ENCODE peak calls at places on chromosomes 6 and 20, in five cellular contexts. H, S, L, R and J are unnamed samples.

GRCh38 chr20:57582432-57583288 is 21.8 kb downstream of the PCK1 start:
- DNase-seq in R (peak), S (peak), L (peak), H (no peak), J (peak)

GRCh38 chr6:96899019-96899418 is 1.3 kb upstream of the NDUFAF4 start:
- DNase-seq in S (no peak), R (peak), L (peak), H (peak), J (no peak)

GRCh38 chr6:139706949-139707348 is 332.5 kb upstream of the CITED2 start:
- DNase-seq in R (no peak), S (no peak), L (no peak), H (no peak), J (no peak)

GRCh38 chr6:118198746-118199145 is 291.7 kb downstream of the SLC35F1 start:
- DNase-seq in R (no peak), L (no peak), H (no peak), S (no peak), J (no peak)

GRCh38 chr6:170102582-170103481 is 188.0 kb downstream of the DLL1 start:
- DNase-seq in H (no peak), R (no peak), S (no peak), L (no peak), J (peak)

GRCh38 chr20:58017237-58017969 is 211.1 kb downstream of the ANKRD60 start:
- DNase-seq in L (no peak), S (peak), H (peak), R (no peak), J (peak)

GRCh38 chr6:54802775-54803631 is 43.6 kb upstream of the FAM83B start:
- DNase-seq in S (no peak), R (peak), L (no peak), H (no peak), J (no peak)

GRCh38 chr20:219290-220115 is 7.6 kb upstream of the DEFB129 start:
- DNase-seq in H (peak), L (peak), S (no peak), R (peak), J (no peak)

GRCh38 chr20:658202-658601 is 5.2 kb upstream of the SRXN1 start:
- DNase-seq in L (no peak), R (no peak), S (no peak), H (no peak), J (no peak)

GRCh38 chr20:1711826-1712601 is 54.4 kb upstream of the SIRPG start:
- DNase-seq in R (no peak), S (no peak), H (no peak), L (no peak), J (no peak)

GRCh38 chr6:133568970-133569889 is 319.7 kb upstream of the TCF21 start:
- DNase-seq in H (peak), L (peak), S (no peak), R (peak), J (no peak)

GRCh38 chr6:43766964-43767461 is 3.0 kb upstream of the VEGFA start:
- DNase-seq in R (no peak), L (no peak), S (peak), H (no peak), J (no peak)

GRCh38 chr6:161890959-161891358 is 617.1 kb upstream of the AGPAT4 start:
- DNase-seq in R (no peak), H (no peak), S (no peak), L (no peak), J (no peak)
- H3K4me3 ChIP-seq in R (no peak), H (no peak), S (no peak), L (no peak), J (no peak)

DNA sequence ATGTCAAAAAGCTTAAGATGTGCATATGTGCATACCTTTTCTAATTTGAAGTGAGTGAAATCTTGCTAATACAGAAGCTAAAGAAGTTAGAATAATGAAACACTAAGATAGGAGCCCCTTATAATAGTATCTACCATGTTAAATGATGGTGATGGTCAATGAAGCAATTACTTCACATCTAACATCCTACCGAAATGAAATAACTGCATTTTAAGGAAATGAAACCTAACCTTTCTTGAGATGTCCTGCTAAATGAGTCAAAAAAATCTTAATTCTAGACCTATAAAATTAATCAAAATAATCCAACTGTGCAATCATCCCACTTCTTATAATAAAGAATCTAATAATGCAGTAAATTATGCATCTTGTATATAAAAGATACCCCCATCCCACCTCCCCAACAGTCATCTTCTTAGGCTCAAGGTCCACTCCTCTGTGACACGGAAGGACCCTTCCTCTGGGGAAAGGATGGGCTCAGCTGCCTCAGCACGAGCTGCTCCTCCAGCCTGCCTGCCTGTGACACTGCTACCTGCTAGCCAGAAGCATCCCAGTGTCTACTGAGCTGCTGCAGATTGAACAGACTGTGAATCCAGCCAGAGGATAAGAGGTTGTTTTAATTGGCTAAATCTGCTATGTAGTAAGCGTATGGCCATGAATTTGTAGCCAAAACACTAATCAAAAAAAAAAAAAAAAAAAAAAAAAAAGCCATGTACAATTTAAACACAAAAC is 129.6 kb upstream of the BEND3 start:
- DNase-seq in L (no peak), S (no peak), H (no peak), R (no peak), J (no peak)
- H3K4me3 ChIP-seq in L (no peak), S (no peak), H (no peak), R (no peak), J (no peak)

GRCh38 chr20:51784299-51784698 is 16.1 kb upstream of the ATP9A start:
- DNase-seq in H (no peak), L (no peak), R (no peak), S (no peak), J (no peak)
- H3K4me3 ChIP-seq in H (no peak), L (no peak), R (no peak), S (no peak), J (no peak)

DNA sequence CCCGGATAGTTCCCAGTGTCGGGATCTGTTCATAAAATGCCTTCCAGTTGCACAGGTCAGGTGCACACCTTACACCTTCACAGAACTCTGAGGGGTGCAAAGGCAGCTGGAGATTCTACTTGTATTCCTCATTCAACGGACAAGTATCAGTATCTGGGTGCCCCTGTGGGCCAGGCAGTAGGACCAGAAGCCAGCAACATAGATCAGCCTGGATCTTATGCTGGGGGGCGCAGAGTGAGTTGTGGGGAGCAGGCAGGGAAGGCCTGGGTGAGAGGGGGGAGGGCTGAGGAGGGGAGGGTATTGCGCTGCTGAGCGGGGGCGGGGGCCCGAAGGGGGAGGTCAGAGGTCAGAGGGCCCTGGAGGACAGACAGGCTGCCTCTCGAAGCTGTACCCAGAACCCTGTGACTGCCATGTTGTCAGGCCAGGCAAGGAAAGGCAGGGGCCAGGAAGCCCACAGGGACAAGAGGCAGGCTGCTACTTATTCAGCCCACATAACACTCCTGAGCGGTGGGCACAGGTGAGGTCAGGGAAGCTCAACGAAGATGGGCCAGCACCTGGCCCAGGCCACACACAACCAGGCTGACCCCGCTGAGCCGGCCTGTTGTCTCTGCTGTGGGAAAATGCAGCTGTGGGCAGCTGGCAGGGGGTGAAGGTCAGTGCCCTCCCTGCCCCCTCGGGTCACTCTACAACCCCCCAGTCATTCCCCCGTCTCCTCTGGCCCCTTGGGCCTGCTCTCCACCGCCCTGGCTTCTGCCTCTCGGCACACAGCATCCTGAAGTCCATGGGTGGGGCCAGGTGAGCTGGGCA is 1.1 kb downstream of the OPRL1 start:
- DNase-seq in R (no peak), H (no peak), S (no peak), L (no peak), J (no peak)
- H3K4me3 ChIP-seq in R (peak), H (no peak), S (no peak), L (no peak), J (no peak)

DNA sequence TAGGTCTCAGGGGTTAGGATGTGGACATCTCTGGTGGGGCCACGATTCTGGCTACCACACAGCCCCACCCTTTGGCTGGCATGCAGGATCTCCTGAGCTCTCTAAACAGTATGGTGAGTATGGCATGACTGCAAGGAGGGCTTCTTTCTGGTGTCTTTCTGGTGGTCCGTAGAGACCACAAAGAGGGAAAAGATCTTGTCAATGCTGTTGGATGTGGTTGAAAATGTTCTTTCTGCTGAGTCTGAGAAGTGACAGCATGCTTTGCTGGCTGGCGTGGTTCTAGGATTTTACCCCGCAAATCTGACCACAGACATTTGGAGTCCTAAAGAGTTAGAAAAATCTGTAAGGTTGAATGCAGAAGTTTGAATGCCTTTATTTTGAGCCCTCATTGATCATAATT is 474.9 kb upstream of the CHD6 start:
- DNase-seq in R (no peak), H (no peak), L (no peak), S (no peak), J (no peak)
- H3K4me3 ChIP-seq in R (no peak), H (no peak), L (no peak), S (no peak), J (no peak)

GRCh38 chr6:127457444-127458064 is 1.6 kb downstream of the KIAA0408 start:
- DNase-seq in S (no peak), H (no peak), L (no peak), R (no peak), J (no peak)

GRCh38 chr6:127460465-127460864 is 1.3 kb upstream of the KIAA0408 start:
- DNase-seq in H (no peak), L (no peak), S (no peak), R (no peak), J (no peak)

GRCh38 chr6:127458817-127459216 is 372 bp downstream of the KIAA0408 start:
- DNase-seq in R (peak), L (peak), S (no peak), H (no peak), J (peak)

GRCh38 chr6:127459231-127459641 is at the start of gene KIAA0408:
- DNase-seq in H (no peak), L (peak), R (peak), S (no peak), J (peak)

DNA sequence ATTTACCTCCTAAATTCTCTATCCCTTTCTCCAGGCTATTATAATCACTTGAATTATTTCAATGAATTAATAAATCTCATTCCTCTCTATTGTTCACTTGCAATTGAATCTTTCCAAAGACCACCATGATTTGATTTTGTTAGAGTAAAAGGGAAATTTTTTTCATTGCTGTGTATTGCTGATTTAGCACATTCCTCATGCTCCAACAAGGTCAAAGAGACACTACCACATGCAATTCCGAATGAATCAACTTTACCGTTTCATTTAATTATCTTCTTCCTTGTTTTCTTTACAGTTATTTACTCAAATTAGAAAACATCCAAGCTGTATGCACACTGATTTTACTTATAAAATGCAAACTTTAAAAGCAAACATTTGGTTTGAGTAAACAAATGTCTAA is 999 bp downstream of the KIAA0408 start:
- DNase-seq in L (no peak), R (no peak), H (no peak), S (no peak), J (no peak)
- H3K4me3 ChIP-seq in L (no peak), R (no peak), H (no peak), S (no peak), J (no peak)

GRCh38 chr6:137870286-137870685 is 3.2 kb downstream of the TNFAIP3 start:
- DNase-seq in R (no peak), S (no peak), L (no peak), H (no peak), J (no peak)

GRCh38 chr6:137870744-137871247 is 3.7 kb downstream of the TNFAIP3 start:
- DNase-seq in L (no peak), H (no peak), R (peak), S (no peak), J (no peak)

GRCh38 chr6:137873273-137873762 is 6.3 kb downstream of the TNFAIP3 start:
- DNase-seq in S (peak), H (peak), L (no peak), R (no peak), J (peak)

GRCh38 chr6:137871299-137871698 is 4.2 kb downstream of the TNFAIP3 start:
- DNase-seq in H (no peak), L (no peak), S (no peak), R (no peak), J (no peak)

DNA sequence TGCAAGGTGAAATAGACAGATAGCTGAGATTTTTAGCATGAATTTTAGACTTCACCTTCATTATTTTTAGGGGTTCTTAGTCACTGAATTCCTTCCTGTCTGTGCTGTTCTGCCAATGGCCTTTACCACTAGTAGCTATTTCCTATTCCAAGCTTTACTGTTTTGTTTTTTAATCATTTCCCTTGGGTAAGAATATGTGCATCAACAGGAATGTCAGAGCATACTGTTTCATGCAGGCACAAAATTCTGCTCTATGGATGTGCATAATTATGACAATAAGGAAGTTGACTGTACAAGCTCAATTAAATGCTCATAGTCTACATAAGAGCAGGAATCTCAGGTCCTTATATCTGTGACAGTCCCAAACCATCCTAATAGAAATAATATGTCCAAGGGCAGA is 5.0 kb downstream of the TNFAIP3 start:
- DNase-seq in R (no peak), H (no peak), S (no peak), L (no peak), J (no peak)
- H3K4me3 ChIP-seq in R (no peak), H (no peak), S (no peak), L (no peak), J (no peak)

DNA sequence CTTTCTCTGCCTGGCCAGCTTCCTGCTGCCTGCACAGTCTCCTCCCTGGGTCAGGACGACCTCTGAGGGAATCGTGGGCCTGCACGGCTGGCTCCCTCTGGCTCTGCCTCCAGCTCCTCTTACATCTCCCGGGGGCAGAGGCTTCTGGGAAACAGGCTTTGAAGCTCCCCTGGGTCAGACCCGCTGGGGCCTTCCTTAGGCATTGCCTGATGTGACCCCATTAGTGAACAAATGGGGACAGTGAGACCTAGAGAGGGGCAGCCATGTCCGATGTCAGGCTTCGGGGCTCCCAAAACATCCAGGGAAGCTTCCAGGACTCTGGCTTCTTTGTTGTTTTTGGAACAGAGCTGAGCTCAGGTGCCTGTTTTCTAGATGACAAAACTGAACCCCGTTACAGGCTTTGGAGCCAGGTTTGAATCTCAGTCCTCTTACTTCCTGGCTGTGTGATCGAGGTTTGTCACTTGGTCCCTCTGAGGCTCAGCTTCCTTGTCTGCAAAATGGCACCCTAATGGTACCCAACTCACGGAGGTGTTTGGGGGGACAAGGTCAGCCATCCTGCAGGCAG is 94.3 kb downstream of the CEBPB start:
- DNase-seq in L (peak), R (no peak), H (no peak), S (peak), J (no peak)
- H3K4me3 ChIP-seq in L (no peak), R (no peak), H (no peak), S (no peak), J (no peak)

GRCh38 chr6:131955876-131956275 is 4.7 kb upstream of the CCN2 start:
- DNase-seq in H (no peak), S (no peak), R (no peak), L (no peak), J (no peak)

GRCh38 chr6:131954775-131955107 is 3.6 kb upstream of the CCN2 start:
- DNase-seq in R (no peak), L (peak), S (peak), H (peak), J (peak)

GRCh38 chr6:131952886-131953509 is 1.8 kb upstream of the CCN2 start:
- DNase-seq in S (no peak), R (no peak), H (no peak), L (no peak), J (no peak)

GRCh38 chr6:131955192-131955591 is 4.0 kb upstream of the CCN2 start:
- DNase-seq in L (no peak), S (no peak), R (no peak), H (no peak), J (no peak)

GRCh38 chr6:131954099-131954774 is 3.1 kb upstream of the CCN2 start:
- DNase-seq in L (no peak), H (no peak), R (no peak), S (no peak), J (no peak)
- H3K4me3 ChIP-seq in L (no peak), H (no peak), R (no peak), S (no peak), J (no peak)

GRCh38 chr20:17202668-17203067 is 24.2 kb upstream of the PCSK2 start:
- DNase-seq in R (peak), H (no peak), S (no peak), L (peak), J (no peak)
- H3K4me3 ChIP-seq in R (peak), H (no peak), S (no peak), L (no peak), J (no peak)